ENCODE peak calls at places on chromosomes 11 and 22, in six cellular contexts. One of them, this sample, is unnamed.

GRCh38 chr22:32286290-32286840 is 31.2 kb upstream of the SLC5A4 start:
- DNase-seq in GM23248: no peak
- DNase-seq in OCI-LY7: no peak
- DNase-seq in GM23338: no peak
- DNase-seq in HCT116: no peak
- DNase-seq in neural progenitor cell: no peak
- DNase-seq in this sample: no peak

GRCh38 chr11:1330473-1330872 is 21.0 kb upstream of the TOLLIP start:
- DNase-seq in GM23248: no peak
- DNase-seq in OCI-LY7: no peak
- DNase-seq in GM23338: no peak
- DNase-seq in HCT116: no peak
- DNase-seq in neural progenitor cell: no peak
- DNase-seq in this sample: no peak

GRCh38 chr22:50269573-50270301 is 443 bp downstream of the MAPK11 start:
- DNase-seq in GM23248: peak; percentile 73
- DNase-seq in OCI-LY7: peak; percentile 59
- DNase-seq in GM23338: no peak
- DNase-seq in HCT116: no peak
- DNase-seq in neural progenitor cell: no peak
- DNase-seq in this sample: peak; percentile 27

GRCh38 chr11:111362887-111363411 is 16.1 kb downstream of the POU2AF1 start:
- DNase-seq in GM23248: no peak
- DNase-seq in OCI-LY7: no peak
- DNase-seq in GM23338: no peak
- DNase-seq in HCT116: no peak
- DNase-seq in neural progenitor cell: no peak
- DNase-seq in this sample: no peak

GRCh38 chr11:111561801-111562325 is 21.3 kb downstream of the LAYN start:
- DNase-seq in GM23248: peak; percentile 90
- DNase-seq in OCI-LY7: no peak
- DNase-seq in GM23338: peak; percentile 67
- DNase-seq in HCT116: no peak
- DNase-seq in neural progenitor cell: no peak
- DNase-seq in this sample: peak; percentile 96

GRCh38 chr11:122817121-122817520 is 21.2 kb upstream of the CRTAM start:
- DNase-seq in GM23248: peak; percentile 12
- DNase-seq in OCI-LY7: no peak
- DNase-seq in GM23338: no peak
- DNase-seq in HCT116: peak; percentile 63
- DNase-seq in neural progenitor cell: no peak
- DNase-seq in this sample: peak; percentile 98

GRCh38 chr11:107183963-107184362 is 165.7 kb upstream of the GUCY1A2 start:
- DNase-seq in GM23248: no peak
- DNase-seq in OCI-LY7: no peak
- DNase-seq in GM23338: no peak
- DNase-seq in HCT116: no peak
- DNase-seq in neural progenitor cell: no peak
- DNase-seq in this sample: no peak

GRCh38 chr11:105466582-105467228 is 143.2 kb upstream of the GRIA4 start:
- DNase-seq in GM23248: peak; percentile 3
- DNase-seq in OCI-LY7: no peak
- DNase-seq in GM23338: no peak
- DNase-seq in HCT116: peak; percentile 16
- DNase-seq in neural progenitor cell: no peak
- DNase-seq in this sample: peak; percentile 84

GRCh38 chr11:1340111-1340510 is 30.7 kb upstream of the TOLLIP start:
- DNase-seq in GM23248: no peak
- DNase-seq in OCI-LY7: no peak
- DNase-seq in GM23338: no peak
- DNase-seq in HCT116: no peak
- DNase-seq in neural progenitor cell: no peak
- DNase-seq in this sample: no peak

GRCh38 chr11:106389096-106389495 is 311.6 kb downstream of the AASDHPPT start:
- DNase-seq in GM23248: peak; percentile 57
- DNase-seq in OCI-LY7: no peak
- DNase-seq in GM23338: no peak
- DNase-seq in HCT116: no peak
- DNase-seq in neural progenitor cell: no peak
- DNase-seq in this sample: peak; percentile 94

GRCh38 chr11:96155627-96156378 is 187.2 kb downstream of the MAML2 start:
- DNase-seq in GM23248: peak; percentile 98
- DNase-seq in OCI-LY7: no peak
- DNase-seq in GM23338: peak; percentile 67
- DNase-seq in HCT116: peak; percentile 27
- DNase-seq in neural progenitor cell: peak; percentile 18
- DNase-seq in this sample: peak; percentile 88

GRCh38 chr11:132920391-132921095 is 611.8 kb downstream of the OPCML start:
- DNase-seq in GM23248: no peak
- DNase-seq in OCI-LY7: no peak
- DNase-seq in GM23338: no peak
- DNase-seq in HCT116: no peak
- DNase-seq in neural progenitor cell: no peak
- DNase-seq in this sample: no peak

GRCh38 chr22:29478326-29479276 is 1.4 kb upstream of the NEFH start:
- DNase-seq in GM23248: peak; percentile 51
- DNase-seq in OCI-LY7: no peak
- DNase-seq in GM23338: peak; percentile 71
- DNase-seq in HCT116: no peak
- DNase-seq in neural progenitor cell: peak; percentile 82
- DNase-seq in this sample: no peak

GRCh38 chr11:47130541-47130940 is 46.1 kb downstream of the ARFGAP2 start:
- DNase-seq in GM23248: no peak
- DNase-seq in OCI-LY7: no peak
- DNase-seq in GM23338: peak; percentile 52
- DNase-seq in HCT116: no peak
- DNase-seq in neural progenitor cell: peak; percentile 46
- DNase-seq in this sample: no peak

GRCh38 chr11:1167751-1168231 is 10.0 kb downstream of the MUC5AC start:
- DNase-seq in GM23248: no peak
- DNase-seq in OCI-LY7: no peak
- DNase-seq in GM23338: no peak
- DNase-seq in HCT116: no peak
- DNase-seq in neural progenitor cell: no peak
- DNase-seq in this sample: no peak

GRCh38 chr11:46981429-46981828 is 44.9 kb downstream of the CSTPP1 start:
- DNase-seq in GM23248: no peak
- DNase-seq in OCI-LY7: no peak
- DNase-seq in GM23338: no peak
- DNase-seq in HCT116: no peak
- DNase-seq in neural progenitor cell: no peak
- DNase-seq in this sample: no peak

GRCh38 chr22:37263966-37264887 is 18.1 kb upstream of the CYTH4 start:
- DNase-seq in GM23248: no peak
- DNase-seq in OCI-LY7: no peak
- DNase-seq in GM23338: no peak
- DNase-seq in HCT116: no peak
- DNase-seq in neural progenitor cell: no peak
- DNase-seq in this sample: no peak

GRCh38 chr22:19121631-19122142 is 525 bp downstream of the DGCR2 start:
- DNase-seq in GM23248: peak; percentile 68
- DNase-seq in OCI-LY7: peak; percentile 52
- DNase-seq in GM23338: peak; percentile 70
- DNase-seq in HCT116: no peak
- DNase-seq in neural progenitor cell: peak; percentile 74
- DNase-seq in this sample: peak; percentile 22

GRCh38 chr11:69499946-69500284 is 18.5 kb downstream of the LINC01488 start:
- DNase-seq in GM23248: no peak
- DNase-seq in OCI-LY7: no peak
- DNase-seq in GM23338: no peak
- DNase-seq in HCT116: no peak
- DNase-seq in neural progenitor cell: no peak
- DNase-seq in this sample: no peak

GRCh38 chr11:111735262-111736116 is 30.7 kb downstream of the PPP2R1B start:
- DNase-seq in GM23248: peak; percentile 99
- DNase-seq in OCI-LY7: no peak
- DNase-seq in GM23338: no peak
- DNase-seq in HCT116: no peak
- DNase-seq in neural progenitor cell: no peak
- DNase-seq in this sample: peak; percentile 99

GRCh38 chr11:117970400-117971024 is 15.7 kb upstream of the IL10RA start:
- DNase-seq in GM23248: no peak
- DNase-seq in OCI-LY7: no peak
- DNase-seq in GM23338: no peak
- DNase-seq in HCT116: no peak
- DNase-seq in neural progenitor cell: no peak
- DNase-seq in this sample: peak; percentile 46

GRCh38 chr11:132427611-132428010 is 1057.2 kb downstream of the NTM start:
- DNase-seq in GM23248: peak; percentile 80
- DNase-seq in OCI-LY7: no peak
- DNase-seq in GM23338: no peak
- DNase-seq in HCT116: no peak
- DNase-seq in neural progenitor cell: no peak
- DNase-seq in this sample: no peak

GRCh38 chr11:109894242-109894641 is 198.9 kb upstream of the ZC3H12C start:
- DNase-seq in GM23248: no peak
- DNase-seq in OCI-LY7: no peak
- DNase-seq in GM23338: peak; percentile 1
- DNase-seq in HCT116: no peak
- DNase-seq in neural progenitor cell: no peak
- DNase-seq in this sample: no peak

GRCh38 chr11:61731211-61731955 is 21.1 kb upstream of the MYRF start:
- DNase-seq in GM23248: no peak
- DNase-seq in OCI-LY7: no peak
- DNase-seq in GM23338: no peak
- DNase-seq in HCT116: no peak
- DNase-seq in neural progenitor cell: no peak
- DNase-seq in this sample: no peak

GRCh38 chr22:46183733-46184132 is 33.4 kb downstream of the PPARA start:
- DNase-seq in GM23248: no peak
- DNase-seq in OCI-LY7: no peak
- DNase-seq in GM23338: no peak
- DNase-seq in HCT116: no peak
- DNase-seq in neural progenitor cell: no peak
- DNase-seq in this sample: no peak

GRCh38 chr11:12868315-12869073 is 140.6 kb upstream of the RASSF10 start:
- DNase-seq in GM23248: peak; percentile 66
- DNase-seq in OCI-LY7: no peak
- DNase-seq in GM23338: no peak
- DNase-seq in HCT116: no peak
- DNase-seq in neural progenitor cell: no peak
- DNase-seq in this sample: peak; percentile 25
- H3K79me2 ChIP-seq in GM23248: peaks cover 97% of the 10 kb centered on the region
- H3K79me2 ChIP-seq in OCI-LY7: no peaks in the 10 kb centered on the region
- H3K79me2 ChIP-seq in GM23338: peaks cover 8% of the 10 kb centered on the region
- H3K79me2 ChIP-seq in HCT116: peaks cover 3% of the 10 kb centered on the region
- H3K79me2 ChIP-seq in neural progenitor cell: peaks cover 81% of the 10 kb centered on the region
- H3K79me2 ChIP-seq in this sample: no peaks in the 10 kb centered on the region

GRCh38 chr11:133957926-133958325 is 1.2 kb upstream of the IGSF9B start:
- DNase-seq in GM23248: no peak
- DNase-seq in OCI-LY7: no peak
- DNase-seq in GM23338: peak; percentile 35
- DNase-seq in HCT116: no peak
- DNase-seq in neural progenitor cell: no peak
- DNase-seq in this sample: no peak
- TF ChIP-seq EZH2phosphoT487 in GM23248: no peak
- TF ChIP-seq EZH2phosphoT487 in OCI-LY7: no peak
- TF ChIP-seq EZH2phosphoT487 in GM23338: no peak
- TF ChIP-seq EZH2phosphoT487 in HCT116: no peak
- TF ChIP-seq EZH2phosphoT487 in neural progenitor cell: no peak
- TF ChIP-seq EZH2phosphoT487 in this sample: no peak

GRCh38 chr11:129257512-129257911 is 65.4 kb upstream of the ARHGAP32 start:
- DNase-seq in GM23248: no peak
- DNase-seq in OCI-LY7: no peak
- DNase-seq in GM23338: no peak
- DNase-seq in HCT116: no peak
- DNase-seq in neural progenitor cell: no peak
- DNase-seq in this sample: no peak

GRCh38 chr11:129258205-129258604 is 66.1 kb upstream of the ARHGAP32 start:
- DNase-seq in GM23248: no peak
- DNase-seq in OCI-LY7: no peak
- DNase-seq in GM23338: peak; percentile 43
- DNase-seq in HCT116: no peak
- DNase-seq in neural progenitor cell: peak; percentile 15
- DNase-seq in this sample: no peak

GRCh38 chr11:129259950-129260349 is 67.8 kb upstream of the ARHGAP32 start:
- DNase-seq in GM23248: no peak
- DNase-seq in OCI-LY7: no peak
- DNase-seq in GM23338: no peak
- DNase-seq in HCT116: no peak
- DNase-seq in neural progenitor cell: peak; percentile 61
- DNase-seq in this sample: no peak

GRCh38 chr11:129264114-129264513 is 72.0 kb upstream of the ARHGAP32 start:
- DNase-seq in GM23248: no peak
- DNase-seq in OCI-LY7: no peak
- DNase-seq in GM23338: no peak
- DNase-seq in HCT116: no peak
- DNase-seq in neural progenitor cell: no peak
- DNase-seq in this sample: no peak

DNA sequence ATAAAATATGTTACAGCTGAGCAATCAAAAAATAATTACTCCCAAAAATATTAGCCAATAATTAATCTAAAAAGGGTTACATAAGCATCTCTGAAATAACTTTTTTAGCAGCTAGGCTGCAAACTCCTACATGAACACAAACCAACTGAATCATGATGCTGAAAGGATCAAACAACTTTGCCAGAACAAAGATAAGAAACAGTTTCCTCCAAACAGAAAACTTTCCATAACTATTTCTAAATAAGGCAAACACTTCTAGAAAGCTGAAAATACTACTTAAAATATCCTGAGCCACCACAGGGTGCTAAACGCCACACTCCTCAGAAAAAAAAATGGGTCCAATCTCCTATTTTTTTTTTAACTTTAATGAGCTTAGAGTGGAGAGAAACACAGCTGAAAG is 68.6 kb upstream of the ARHGAP32 start:
- DNase-seq in GM23248: no peak
- DNase-seq in OCI-LY7: no peak
- DNase-seq in GM23338: no peak
- DNase-seq in HCT116: no peak
- DNase-seq in neural progenitor cell: no peak
- DNase-seq in this sample: no peak
- H3K79me2 ChIP-seq in GM23248: peaks cover 94% of the 10 kb centered on the region
- H3K79me2 ChIP-seq in OCI-LY7: no peaks in the 10 kb centered on the region
- H3K79me2 ChIP-seq in GM23338: peaks cover 85% of the 10 kb centered on the region
- H3K79me2 ChIP-seq in HCT116: peaks cover 70% of the 10 kb centered on the region
- H3K79me2 ChIP-seq in neural progenitor cell: peaks cover 86% of the 10 kb centered on the region
- H3K79me2 ChIP-seq in this sample: peaks cover 4% of the 10 kb centered on the region

GRCh38 chr11:59678118-59678812 is 9.4 kb upstream of the PATL1 start:
- DNase-seq in GM23248: peak; percentile 46
- DNase-seq in OCI-LY7: no peak
- DNase-seq in GM23338: no peak
- DNase-seq in HCT116: no peak
- DNase-seq in neural progenitor cell: no peak
- DNase-seq in this sample: no peak

GRCh38 chr11:59679347-59679746 is 10.5 kb upstream of the PATL1 start:
- DNase-seq in GM23248: no peak
- DNase-seq in OCI-LY7: no peak
- DNase-seq in GM23338: no peak
- DNase-seq in HCT116: no peak
- DNase-seq in neural progenitor cell: no peak
- DNase-seq in this sample: no peak

GRCh38 chr11:59676205-59676604 is 7.4 kb upstream of the PATL1 start:
- DNase-seq in GM23248: no peak
- DNase-seq in OCI-LY7: no peak
- DNase-seq in GM23338: no peak
- DNase-seq in HCT116: no peak
- DNase-seq in neural progenitor cell: no peak
- DNase-seq in this sample: no peak

GRCh38 chr11:59678813-59679165 is 10.0 kb upstream of the PATL1 start:
- DNase-seq in GM23248: no peak
- DNase-seq in OCI-LY7: no peak
- DNase-seq in GM23338: no peak
- DNase-seq in HCT116: no peak
- DNase-seq in neural progenitor cell: no peak
- DNase-seq in this sample: no peak

GRCh38 chr11:59680287-59681154 is 11.7 kb upstream of the PATL1 start:
- DNase-seq in GM23248: peak; percentile 85
- DNase-seq in OCI-LY7: peak; percentile 78
- DNase-seq in GM23338: peak; percentile 91
- DNase-seq in HCT116: peak; percentile 77
- DNase-seq in neural progenitor cell: peak; percentile 86
- DNase-seq in this sample: peak; percentile 87
- TF ChIP-seq EZH2phosphoT487 in GM23248: no peak
- TF ChIP-seq EZH2phosphoT487 in OCI-LY7: no peak
- TF ChIP-seq EZH2phosphoT487 in GM23338: no peak
- TF ChIP-seq EZH2phosphoT487 in HCT116: no peak
- TF ChIP-seq EZH2phosphoT487 in neural progenitor cell: no peak
- TF ChIP-seq EZH2phosphoT487 in this sample: no peak

This sample was measured in PC-3.